ENCODE peak calls at places on chromosomes 3 and 15, in ten cellular contexts. Z is stimulated activated CD4-positive, alpha-beta T cell treated with anti-CD3 and anti-CD28 coated beads, Interleukin-2, amount 100 ng/mL, for 48 hours; P is AG08395; A is A172; R is KBM-7; H is ovary; X is activated CD8-positive, alpha-beta memory T cell treated with anti-CD3 and anti-CD28 coated beads, Interleukin-2, amount 10 ng/mL, durations not matched to agents 7 days and 5 days; B is H7; U is GM23248; N is HepG2. F is an unnamed sample.

GRCh38 chr15:100105101-100105500 is 236.7 kb downstream of the ADAMTS17 start:
- DNase-seq in B (no peak), N (no peak), A (no peak), R (no peak), X (no peak), Z (no peak), U (no peak), H (peak), P (no peak), F (no peak)

GRCh38 chr15:85475317-85475701 is 94.9 kb downstream of the AKAP13 start:
- DNase-seq in R (peak), A (no peak), X (no peak), H (no peak), Z (no peak), B (no peak), N (no peak), P (no peak), U (peak), F (no peak)

GRCh38 chr3:128486692-128487537 is 6.1 kb downstream of the GATA2 start:
- DNase-seq in R (peak), X (no peak), A (no peak), U (peak), B (peak), H (no peak), Z (no peak), N (no peak), P (peak), F (no peak)

GRCh38 chr3:173021547-173022185 is 119.4 kb downstream of the SPATA16 start:
- DNase-seq in H (no peak), B (no peak), A (no peak), U (no peak), N (no peak), X (no peak), Z (no peak), R (no peak), P (no peak), F (no peak)

GRCh38 chr3:40035177-40035576 is 225.8 kb downstream of the MYRIP start:
- DNase-seq in R (no peak), H (no peak), U (peak), N (no peak), P (peak), A (no peak), B (no peak), Z (no peak), X (no peak), F (no peak)

GRCh38 chr3:173750095-173750494 is 352.6 kb downstream of the NLGN1 start:
- DNase-seq in N (no peak), Z (no peak), P (no peak), B (no peak), X (no peak), R (no peak), U (peak), A (no peak), H (no peak), F (peak)

GRCh38 chr3:87426916-87427315 is 150.5 kb upstream of the POU1F1 start:
- DNase-seq in X (no peak), B (no peak), A (peak), H (no peak), R (no peak), P (peak), U (peak), N (no peak), Z (no peak), F (no peak)

GRCh38 chr3:157159037-157159761 is 748 bp downstream of the CCNL1 start:
- DNase-seq in A (peak), U (peak), N (peak), B (peak), X (peak), Z (peak), R (peak), H (peak), P (peak), F (peak)

GRCh38 chr15:39593071-39594055 is 12.5 kb downstream of the THBS1 start:
- DNase-seq in Z (no peak), H (no peak), B (no peak), P (no peak), X (no peak), U (peak), N (no peak), A (no peak), R (no peak), F (peak)

GRCh38 chr3:38706961-38707360 is 57.5 kb upstream of the SCN5A start:
- DNase-seq in A (no peak), P (no peak), X (no peak), H (no peak), N (no peak), Z (no peak), U (no peak), B (no peak), R (no peak), F (no peak)

GRCh38 chr3:61927332-61927731 is 366.0 kb downstream of the PTPRG start:
- DNase-seq in A (no peak), X (no peak), Z (no peak), R (no peak), P (peak), N (no peak), U (peak), B (no peak), H (peak), F (no peak)

GRCh38 chr3:32480596-32480995 is 22.1 kb downstream of the CMTM6 start:
- DNase-seq in P (no peak), N (no peak), Z (no peak), H (no peak), R (no peak), X (no peak), U (peak), B (no peak), A (no peak), F (no peak)

GRCh38 chr15:37081985-37082384 is 18.4 kb downstream of the MEIS2 start:
- DNase-seq in A (no peak), B (no peak), R (no peak), P (no peak), H (no peak), X (no peak), N (no peak), U (no peak), Z (no peak), F (no peak)

GRCh38 chr3:46717447-46718231 is at the start of gene PRSS50:
- DNase-seq in A (no peak), R (no peak), N (no peak), Z (peak), H (no peak), P (no peak), U (peak), X (peak), B (peak), F (no peak)

GRCh38 chr15:74304459-74304858 is 63.0 kb downstream of the CYP11A1 start:
- DNase-seq in N (no peak), B (no peak), A (no peak), P (no peak), U (no peak), R (no peak), X (no peak), Z (no peak), H (no peak), F (no peak)

GRCh38 chr3:188861847-188862740 is 309.7 kb upstream of the TPRG1 start:
- DNase-seq in B (no peak), H (no peak), U (peak), P (peak), R (no peak), N (no peak), X (no peak), A (peak), Z (no peak), F (peak)

GRCh38 chr3:52222319-52223221 is 2.9 kb downstream of the TLR9 start:
- DNase-seq in H (no peak), B (peak), P (no peak), N (no peak), A (no peak), U (no peak), R (no peak), X (no peak), Z (no peak), F (no peak)

GRCh38 chr15:93018574-93018973 is 70.4 kb downstream of the RGMA start:
- DNase-seq in U (peak), R (no peak), Z (no peak), N (no peak), P (no peak), X (no peak), H (no peak), B (no peak), A (no peak), F (no peak)

GRCh38 chr15:40762919-40763800 is 708 bp upstream of the GCHFR start:
- DNase-seq in X (peak), Z (peak), R (peak), N (peak), H (peak), P (peak), B (peak), A (no peak), U (peak), F (no peak)

GRCh38 chr3:130626021-130626420 is 109.0 kb downstream of the COL6A6 start:
- DNase-seq in U (peak), H (no peak), N (no peak), Z (no peak), X (no peak), P (peak), R (no peak), A (peak), B (no peak), F (no peak)

GRCh38 chr3:148146947-148147346 is 550.8 kb upstream of the AGTR1 start:
- DNase-seq in R (no peak), X (no peak), P (peak), Z (no peak), U (peak), H (no peak), A (peak), N (no peak), B (no peak), F (no peak)

GRCh38 chr3:169594402-169594801 is 69.1 kb downstream of the MECOM start:
- DNase-seq in N (no peak), Z (no peak), P (no peak), B (no peak), U (no peak), X (no peak), R (no peak), H (no peak), A (no peak), F (no peak)

GRCh38 chr3:124174910-124175874 is 183.3 kb upstream of the ROPN1 start:
- DNase-seq in U (no peak), P (no peak), A (no peak), H (no peak), N (no peak), B (no peak), Z (no peak), R (no peak), X (no peak), F (no peak)

GRCh38 chr3:99866167-99866810 is 48.6 kb downstream of the CMSS1 start:
- DNase-seq in X (peak), H (no peak), U (peak), B (no peak), R (peak), N (no peak), A (peak), P (peak), Z (no peak), F (peak)

GRCh38 chr3:31226331-31226730 is 306.4 kb upstream of the STT3B start:
- DNase-seq in U (no peak), Z (no peak), X (peak), H (no peak), P (no peak), N (no peak), A (no peak), B (no peak), R (peak), F (no peak)

GRCh38 chr3:50323614-50324199 is 1.2 kb upstream of the HYAL2 start:
- DNase-seq in H (peak), X (peak), U (no peak), P (no peak), R (no peak), N (no peak), B (no peak), A (no peak), Z (no peak), F (no peak)